ENCODE peak calls at places on chromosome 3, in four cellular contexts. One of them, this sample, is unnamed.

GRCh38 chr3:50130436-50130835 is 24.7 kb upstream of the SEMA3F start:
- DNase-seq in left lung: peak
- DNase-seq in CD8-positive, alpha-beta memory T cell: no peak
- DNase-seq in tibial artery: no peak
- DNase-seq in this sample: no peak

GRCh38 chr3:8914491-8914890 is 48.8 kb downstream of the RAD18 start:
- DNase-seq in left lung: no peak
- DNase-seq in CD8-positive, alpha-beta memory T cell: no peak
- DNase-seq in tibial artery: no peak
- DNase-seq in this sample: no peak

GRCh38 chr3:138935864-138936762 is 10.8 kb downstream of the FOXL2 start:
- DNase-seq in CD8-positive, alpha-beta memory T cell: peak
- DNase-seq in left lung: peak
- DNase-seq in tibial artery: peak
- DNase-seq in this sample: peak

GRCh38 chr3:13213490-13213889 is 140.3 kb upstream of the IQSEC1 start:
- DNase-seq in left lung: no peak
- DNase-seq in CD8-positive, alpha-beta memory T cell: no peak
- DNase-seq in tibial artery: no peak
- DNase-seq in this sample: no peak

GRCh38 chr3:2876362-2876761 is 233.8 kb downstream of the IL5RA start:
- DNase-seq in tibial artery: no peak
- DNase-seq in CD8-positive, alpha-beta memory T cell: no peak
- DNase-seq in left lung: no peak
- DNase-seq in this sample: no peak

GRCh38 chr3:150348500-150348899 is 59.6 kb upstream of the TSC22D2 start:
- DNase-seq in CD8-positive, alpha-beta memory T cell: no peak
- DNase-seq in left lung: no peak
- DNase-seq in tibial artery: no peak
- DNase-seq in this sample: no peak

GRCh38 chr3:15276028-15276717 is 56.2 kb downstream of the SH3BP5 start:
- DNase-seq in tibial artery: no peak
- DNase-seq in left lung: no peak
- DNase-seq in CD8-positive, alpha-beta memory T cell: no peak
- DNase-seq in this sample: no peak

GRCh38 chr3:158731938-158732855 is at the start of gene RARRES1:
- DNase-seq in left lung: peak
- DNase-seq in CD8-positive, alpha-beta memory T cell: peak
- DNase-seq in tibial artery: peak
- DNase-seq in this sample: peak

GRCh38 chr3:138241061-138241460 is 54.0 kb downstream of the ARMC8 start:
- DNase-seq in tibial artery: no peak
- DNase-seq in left lung: no peak
- DNase-seq in CD8-positive, alpha-beta memory T cell: no peak
- DNase-seq in this sample: no peak

GRCh38 chr3:50314342-50314741 is 8.2 kb downstream of the HYAL2 start:
- DNase-seq in CD8-positive, alpha-beta memory T cell: no peak
- DNase-seq in left lung: no peak
- DNase-seq in tibial artery: no peak
- DNase-seq in this sample: no peak

GRCh38 chr3:194984624-194985023 is 286.3 kb downstream of the XXYLT1 start:
- DNase-seq in tibial artery: no peak
- DNase-seq in left lung: no peak
- DNase-seq in CD8-positive, alpha-beta memory T cell: no peak
- DNase-seq in this sample: no peak

GRCh38 chr3:128123231-128123537 is 428 bp downstream of the RUVBL1 start:
- DNase-seq in left lung: no peak
- DNase-seq in tibial artery: no peak
- DNase-seq in CD8-positive, alpha-beta memory T cell: no peak
- DNase-seq in this sample: no peak

GRCh38 chr3:126555795-126556636 is 2.7 kb downstream of the C3orf22 start:
- DNase-seq in left lung: no peak
- DNase-seq in CD8-positive, alpha-beta memory T cell: no peak
- DNase-seq in tibial artery: no peak
- DNase-seq in this sample: no peak

GRCh38 chr3:195035345-195036202 is 235.4 kb downstream of the XXYLT1 start:
- DNase-seq in tibial artery: no peak
- DNase-seq in left lung: no peak
- DNase-seq in CD8-positive, alpha-beta memory T cell: no peak
- DNase-seq in this sample: no peak

GRCh38 chr3:196774191-196774820 is 34.6 kb downstream of the PAK2 start:
- DNase-seq in left lung: no peak
- DNase-seq in tibial artery: no peak
- DNase-seq in CD8-positive, alpha-beta memory T cell: no peak
- DNase-seq in this sample: no peak

GRCh38 chr3:14885307-14885706 is 62.1 kb upstream of the NR2C2 start:
- DNase-seq in CD8-positive, alpha-beta memory T cell: no peak
- DNase-seq in left lung: no peak
- DNase-seq in tibial artery: no peak
- DNase-seq in this sample: no peak

GRCh38 chr3:10950476-10951294 is 41.9 kb upstream of the SLC6A1 start:
- DNase-seq in tibial artery: no peak
- DNase-seq in CD8-positive, alpha-beta memory T cell: no peak
- DNase-seq in left lung: no peak
- DNase-seq in this sample: no peak

GRCh38 chr3:63855333-63855940 is 8.2 kb downstream of the THOC7 start:
- DNase-seq in tibial artery: no peak
- DNase-seq in left lung: no peak
- DNase-seq in CD8-positive, alpha-beta memory T cell: no peak
- DNase-seq in this sample: no peak

GRCh38 chr3:17014286-17014685 is 129.5 kb downstream of the PLCL2 start:
- DNase-seq in CD8-positive, alpha-beta memory T cell: no peak
- DNase-seq in left lung: no peak
- DNase-seq in tibial artery: no peak
- DNase-seq in this sample: no peak

GRCh38 chr3:102113421-102114041 is 264.2 kb downstream of the NFKBIZ start:
- DNase-seq in tibial artery: no peak
- DNase-seq in CD8-positive, alpha-beta memory T cell: no peak
- DNase-seq in left lung: no peak
- DNase-seq in this sample: no peak

GRCh38 chr3:178706411-178706810 is 170.2 kb downstream of the KCNMB2 start:
- DNase-seq in left lung: no peak
- DNase-seq in CD8-positive, alpha-beta memory T cell: no peak
- DNase-seq in tibial artery: no peak
- DNase-seq in this sample: no peak

GRCh38 chr3:151580592-151580991 is 119.7 kb upstream of the IGSF10 start:
- DNase-seq in left lung: no peak
- DNase-seq in tibial artery: no peak
- DNase-seq in CD8-positive, alpha-beta memory T cell: no peak
- DNase-seq in this sample: no peak

GRCh38 chr3:69370945-69371301 is 15.0 kb downstream of the FRMD4B start:
- DNase-seq in left lung: no peak
- DNase-seq in tibial artery: no peak
- DNase-seq in CD8-positive, alpha-beta memory T cell: no peak
- DNase-seq in this sample: no peak

GRCh38 chr3:8593022-8593817 is 51.4 kb downstream of the SSUH2 start:
- DNase-seq in left lung: no peak
- DNase-seq in CD8-positive, alpha-beta memory T cell: no peak
- DNase-seq in tibial artery: no peak
- DNase-seq in this sample: no peak

GRCh38 chr3:188122571-188123169 is 31.3 kb upstream of the LPP start:
- DNase-seq in left lung: no peak
- DNase-seq in tibial artery: no peak
- DNase-seq in CD8-positive, alpha-beta memory T cell: no peak
- DNase-seq in this sample: no peak
- H3K27ac ChIP-seq in left lung: no peak
- H3K27ac ChIP-seq in tibial artery: no peak
- H3K27ac ChIP-seq in CD8-positive, alpha-beta memory T cell: no peak
- H3K27ac ChIP-seq in this sample: no peak

GRCh38 chr3:124879395-124879723 is 7.8 kb downstream of the ITGB5 start:
- DNase-seq in tibial artery: no peak
- DNase-seq in left lung: no peak
- DNase-seq in CD8-positive, alpha-beta memory T cell: no peak
- DNase-seq in this sample: no peak
- H3K27ac ChIP-seq in tibial artery: peak
- H3K27ac ChIP-seq in left lung: peak
- H3K27ac ChIP-seq in CD8-positive, alpha-beta memory T cell: no peak
- H3K27ac ChIP-seq in this sample: peak

DNA sequence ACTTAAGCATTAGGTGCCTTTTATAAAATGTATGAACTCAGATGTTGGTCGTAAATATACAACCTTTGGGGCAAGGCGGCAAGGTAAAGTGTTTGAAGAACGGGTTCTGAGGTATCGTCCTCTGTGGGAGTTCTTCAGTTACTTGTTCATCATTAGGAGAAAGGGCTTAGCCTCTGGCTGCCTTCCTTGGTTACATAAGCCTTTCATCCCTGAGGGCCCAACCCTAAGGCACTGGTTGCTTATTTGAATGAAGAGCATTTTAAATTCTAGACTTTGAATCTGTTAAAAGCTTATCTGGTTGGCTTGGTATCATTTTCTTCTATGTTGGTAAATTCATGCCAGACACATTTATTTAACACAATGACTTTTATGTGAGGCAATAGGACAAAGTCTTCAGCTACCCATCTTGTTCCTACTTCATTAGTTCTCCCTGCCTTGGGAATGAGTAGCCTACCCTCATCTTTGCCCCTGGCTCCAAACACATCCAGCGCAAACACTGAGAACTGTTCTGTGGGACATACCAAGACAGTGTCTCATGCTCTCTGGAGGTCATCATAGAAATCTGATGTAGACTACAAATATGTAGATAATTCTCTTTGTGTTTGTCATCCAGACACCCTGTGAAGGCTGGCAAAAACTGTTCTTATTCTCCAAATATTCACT is 12.4 kb upstream of the CCDC80 start:
- DNase-seq in left lung: no peak
- DNase-seq in tibial artery: peak
- DNase-seq in CD8-positive, alpha-beta memory T cell: no peak
- DNase-seq in this sample: no peak
- H3K27ac ChIP-seq in left lung: peak
- H3K27ac ChIP-seq in tibial artery: peak
- H3K27ac ChIP-seq in CD8-positive, alpha-beta memory T cell: no peak
- H3K27ac ChIP-seq in this sample: peak

GRCh38 chr3:157174265-157174615 is 14.3 kb upstream of the CCNL1 start:
- DNase-seq in CD8-positive, alpha-beta memory T cell: no peak
- DNase-seq in left lung: peak
- DNase-seq in tibial artery: no peak
- DNase-seq in this sample: no peak
- H3K27ac ChIP-seq in CD8-positive, alpha-beta memory T cell: peak
- H3K27ac ChIP-seq in left lung: peak
- H3K27ac ChIP-seq in tibial artery: peak
- H3K27ac ChIP-seq in this sample: peak